ENCODE peak calls at places on chromosome 14, in seven cellular contexts. One of them, this sample, is unnamed.

GRCh38 chr14:94578712-94579111 is 2.5 kb upstream of the SERPINA5 start:
- DNase-seq in lung: no peak
- DNase-seq in AG04450: no peak
- DNase-seq in cardiac muscle cell: no peak
- DNase-seq in thoracic aorta: no peak
- DNase-seq in MM.1S: no peak
- DNase-seq in A549: no peak
- DNase-seq in this sample: peak; percentile 19

GRCh38 chr14:65470404-65470880 is 57.9 kb downstream of the FUT8 start:
- DNase-seq in cardiac muscle cell: no peak
- DNase-seq in AG04450: no peak
- DNase-seq in thoracic aorta: no peak
- DNase-seq in lung: no peak
- DNase-seq in A549: no peak
- DNase-seq in MM.1S: no peak
- DNase-seq in this sample: no peak

GRCh38 chr14:36055681-36056225 is 120.8 kb downstream of the PTCSC3 start:
- DNase-seq in lung: no peak
- DNase-seq in A549: no peak
- DNase-seq in MM.1S: no peak
- DNase-seq in AG04450: no peak
- DNase-seq in thoracic aorta: no peak
- DNase-seq in cardiac muscle cell: no peak
- DNase-seq in this sample: no peak

GRCh38 chr14:86057018-86057667 is 527.2 kb downstream of the FLRT2 start:
- DNase-seq in lung: no peak
- DNase-seq in AG04450: no peak
- DNase-seq in MM.1S: peak; percentile 7
- DNase-seq in cardiac muscle cell: peak; percentile 63
- DNase-seq in thoracic aorta: no peak
- DNase-seq in A549: peak; percentile 27
- DNase-seq in this sample: no peak

GRCh38 chr14:23660290-23661226 is 24.4 kb downstream of the DHRS2 start:
- DNase-seq in thoracic aorta: no peak
- DNase-seq in A549: no peak
- DNase-seq in cardiac muscle cell: no peak
- DNase-seq in AG04450: no peak
- DNase-seq in lung: no peak
- DNase-seq in MM.1S: no peak
- DNase-seq in this sample: no peak

GRCh38 chr14:38209572-38210159 is 2.0 kb downstream of the SSTR1 start:
- DNase-seq in thoracic aorta: no peak
- DNase-seq in MM.1S: no peak
- DNase-seq in cardiac muscle cell: no peak
- DNase-seq in A549: no peak
- DNase-seq in AG04450: no peak
- DNase-seq in lung: no peak
- DNase-seq in this sample: no peak

GRCh38 chr14:23094666-23095195 is at the start of gene ACIN1:
- DNase-seq in AG04450: peak; percentile 71
- DNase-seq in MM.1S: peak; percentile 72
- DNase-seq in cardiac muscle cell: peak; percentile 89
- DNase-seq in thoracic aorta: peak; percentile 40
- DNase-seq in lung: peak; percentile 71
- DNase-seq in A549: peak; percentile 91
- DNase-seq in this sample: no peak

GRCh38 chr14:39847191-39847590 is 415.0 kb upstream of the FBXO33 start:
- DNase-seq in cardiac muscle cell: no peak
- DNase-seq in thoracic aorta: no peak
- DNase-seq in MM.1S: no peak
- DNase-seq in AG04450: no peak
- DNase-seq in lung: no peak
- DNase-seq in A549: no peak
- DNase-seq in this sample: no peak

GRCh38 chr14:31243860-31244259 is 36.3 kb upstream of the HECTD1 start:
- DNase-seq in cardiac muscle cell: no peak
- DNase-seq in AG04450: no peak
- DNase-seq in A549: no peak
- DNase-seq in lung: peak; percentile 46
- DNase-seq in MM.1S: no peak
- DNase-seq in thoracic aorta: no peak
- DNase-seq in this sample: no peak

GRCh38 chr14:90781344-90781761 is 34.9 kb downstream of the TTC7B start:
- DNase-seq in A549: no peak
- DNase-seq in thoracic aorta: no peak
- DNase-seq in MM.1S: no peak
- DNase-seq in AG04450: peak; percentile 13
- DNase-seq in lung: no peak
- DNase-seq in cardiac muscle cell: no peak
- DNase-seq in this sample: peak; percentile 17

GRCh38 chr14:72554994-72555608 is 338.8 kb downstream of the DPF3 start:
- DNase-seq in A549: no peak
- DNase-seq in lung: no peak
- DNase-seq in thoracic aorta: no peak
- DNase-seq in cardiac muscle cell: no peak
- DNase-seq in MM.1S: no peak
- DNase-seq in AG04450: no peak
- DNase-seq in this sample: no peak

GRCh38 chr14:97446087-97446486 is 648.9 kb downstream of the VRK1 start:
- DNase-seq in AG04450: no peak
- DNase-seq in MM.1S: no peak
- DNase-seq in lung: no peak
- DNase-seq in thoracic aorta: no peak
- DNase-seq in A549: no peak
- DNase-seq in cardiac muscle cell: no peak
- DNase-seq in this sample: no peak

GRCh38 chr14:70108419-70108818 is 80.3 kb downstream of the SLC8A3 start:
- DNase-seq in MM.1S: no peak
- DNase-seq in AG04450: no peak
- DNase-seq in cardiac muscle cell: no peak
- DNase-seq in lung: no peak
- DNase-seq in thoracic aorta: no peak
- DNase-seq in A549: no peak
- DNase-seq in this sample: no peak

GRCh38 chr14:101584049-101584859 is 23.0 kb downstream of the DIO3 start:
- DNase-seq in AG04450: no peak
- DNase-seq in MM.1S: no peak
- DNase-seq in thoracic aorta: no peak
- DNase-seq in lung: no peak
- DNase-seq in cardiac muscle cell: no peak
- DNase-seq in A549: no peak
- DNase-seq in this sample: no peak
- H3K4me3 ChIP-seq in AG04450: no peak overlapping the region
- H3K4me3 ChIP-seq in MM.1S: no peak overlapping the region
- H3K4me3 ChIP-seq in thoracic aorta: no peak overlapping the region
- H3K4me3 ChIP-seq in lung: no peak overlapping the region
- H3K4me3 ChIP-seq in cardiac muscle cell: no peak overlapping the region
- H3K4me3 ChIP-seq in A549: no peak overlapping the region
- H3K4me3 ChIP-seq in this sample: peak overlapping the region; percentile 1

DNA sequence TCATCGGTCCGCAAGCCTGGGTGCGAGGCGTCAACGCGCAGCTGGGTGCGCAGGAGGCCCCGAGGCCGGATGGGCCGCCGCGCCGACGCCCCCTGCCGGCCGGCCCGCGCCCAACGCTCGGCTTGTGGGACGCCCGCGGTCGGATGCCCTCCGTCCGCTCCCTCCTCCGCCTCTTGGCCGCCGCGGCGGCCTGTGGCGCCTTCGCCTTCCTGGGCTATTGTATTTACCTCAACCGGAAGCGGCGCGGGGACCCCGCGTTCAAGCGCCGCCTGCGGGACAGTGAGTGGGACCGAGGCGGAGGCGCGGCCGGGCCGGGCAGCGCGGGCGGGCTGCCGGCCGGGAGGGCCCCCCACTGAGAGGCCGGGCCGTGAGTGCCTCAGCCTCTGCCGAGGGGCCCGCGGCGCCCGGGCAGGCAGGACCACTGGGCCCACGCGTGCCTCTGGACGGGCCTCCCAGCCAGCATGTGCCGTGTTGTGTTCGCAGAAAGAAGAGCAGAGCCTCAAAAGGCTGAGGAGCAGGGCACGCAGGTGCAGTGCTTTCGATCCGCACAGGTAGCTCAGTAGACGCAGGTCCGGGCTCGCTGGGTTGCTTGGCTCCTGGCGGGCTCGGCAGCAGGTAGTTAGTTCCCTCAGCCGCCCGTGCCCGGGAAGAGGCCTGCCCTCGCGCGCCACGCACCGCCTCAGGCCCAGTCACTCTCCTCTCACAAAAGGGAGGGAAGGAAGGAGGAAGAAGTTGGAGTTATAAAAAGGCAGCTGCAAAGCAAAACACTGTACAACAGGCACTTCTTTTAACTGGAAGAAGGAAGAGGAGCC is at the start of gene TOMM20L:
- DNase-seq in MM.1S: peak; percentile 62
- DNase-seq in thoracic aorta: peak; percentile 7
- DNase-seq in A549: peak; percentile 69
- DNase-seq in cardiac muscle cell: peak; percentile 81
- DNase-seq in lung: peak; percentile 71
- DNase-seq in AG04450: peak; percentile 4
- DNase-seq in this sample: peak; percentile 75
- H3K27ac ChIP-seq in MM.1S: peak within 1 kb of the TSS; percentile 39
- H3K27ac ChIP-seq in thoracic aorta: peak within 1 kb of the TSS; percentile 67
- H3K27ac ChIP-seq in A549: peak within 1 kb of the TSS; percentile 73
- H3K27ac ChIP-seq in cardiac muscle cell: no peak within 1 kb of the TSS
- H3K27ac ChIP-seq in lung: peak within 1 kb of the TSS; percentile 66
- H3K27ac ChIP-seq in AG04450: no peak within 1 kb of the TSS
- H3K27ac ChIP-seq in this sample: peak within 1 kb of the TSS; percentile 76

GRCh38 chr14:74258705-74259035 is 19.4 kb downstream of the VSX2 start:
- DNase-seq in A549: no peak
- DNase-seq in thoracic aorta: no peak
- DNase-seq in lung: no peak
- DNase-seq in cardiac muscle cell: no peak
- DNase-seq in AG04450: no peak
- DNase-seq in MM.1S: no peak
- DNase-seq in this sample: no peak
- H3K4me3 ChIP-seq in A549: no peak overlapping the region
- H3K4me3 ChIP-seq in thoracic aorta: no peak overlapping the region
- H3K4me3 ChIP-seq in lung: no peak overlapping the region
- H3K4me3 ChIP-seq in cardiac muscle cell: no peak overlapping the region
- H3K4me3 ChIP-seq in AG04450: no peak overlapping the region
- H3K4me3 ChIP-seq in MM.1S: no peak overlapping the region
- H3K4me3 ChIP-seq in this sample: no peak overlapping the region

DNA sequence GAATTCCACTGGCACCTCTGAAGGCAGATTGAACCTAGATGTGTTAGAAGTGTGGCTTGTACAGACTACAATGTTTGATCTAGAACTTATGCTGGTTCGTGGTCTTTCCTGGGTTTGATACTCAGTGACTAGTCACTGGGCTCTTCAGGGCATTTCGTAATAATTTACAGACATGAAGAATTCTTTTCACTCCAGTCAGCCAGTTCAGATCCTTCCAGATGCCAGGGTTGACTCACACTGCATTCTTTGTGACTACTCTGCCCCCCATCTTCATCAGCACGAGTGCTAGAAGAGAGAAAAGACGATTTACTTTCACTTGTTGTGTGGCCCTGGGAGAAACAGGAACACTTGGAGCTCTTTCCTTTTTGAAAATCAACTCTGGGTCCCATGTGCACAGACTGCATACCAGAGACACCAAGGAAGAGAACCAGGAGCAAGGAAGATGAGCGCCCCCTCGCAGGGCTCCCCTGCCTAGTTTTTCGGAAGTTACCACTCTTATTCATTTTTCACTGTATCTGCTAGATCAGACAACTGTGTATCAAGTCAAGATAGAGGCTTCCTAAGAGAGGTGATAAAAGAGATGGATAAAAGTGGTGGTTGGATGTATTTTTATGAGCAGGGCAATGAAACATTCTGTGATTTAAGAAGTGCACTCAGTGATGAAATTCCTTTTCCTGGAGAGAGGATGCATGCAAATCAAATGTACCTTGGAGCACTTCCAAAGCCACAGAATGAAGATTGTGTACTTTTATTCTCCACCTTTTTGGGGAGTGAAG is 33.5 kb upstream of the EVL start:
- DNase-seq in A549: peak; percentile 91
- DNase-seq in cardiac muscle cell: no peak
- DNase-seq in AG04450: peak; percentile 95
- DNase-seq in MM.1S: no peak
- DNase-seq in lung: peak; percentile 67
- DNase-seq in thoracic aorta: peak; percentile 37
- DNase-seq in this sample: peak; percentile 70
- H3K27ac ChIP-seq in A549: peak overlapping the region; percentile 96
- H3K27ac ChIP-seq in cardiac muscle cell: no peak overlapping the region
- H3K27ac ChIP-seq in AG04450: peak overlapping the region; percentile 99
- H3K27ac ChIP-seq in MM.1S: no peak overlapping the region
- H3K27ac ChIP-seq in lung: peak overlapping the region; percentile 69
- H3K27ac ChIP-seq in thoracic aorta: peak overlapping the region; percentile 43
- H3K27ac ChIP-seq in this sample: peak overlapping the region; percentile 65

DNA sequence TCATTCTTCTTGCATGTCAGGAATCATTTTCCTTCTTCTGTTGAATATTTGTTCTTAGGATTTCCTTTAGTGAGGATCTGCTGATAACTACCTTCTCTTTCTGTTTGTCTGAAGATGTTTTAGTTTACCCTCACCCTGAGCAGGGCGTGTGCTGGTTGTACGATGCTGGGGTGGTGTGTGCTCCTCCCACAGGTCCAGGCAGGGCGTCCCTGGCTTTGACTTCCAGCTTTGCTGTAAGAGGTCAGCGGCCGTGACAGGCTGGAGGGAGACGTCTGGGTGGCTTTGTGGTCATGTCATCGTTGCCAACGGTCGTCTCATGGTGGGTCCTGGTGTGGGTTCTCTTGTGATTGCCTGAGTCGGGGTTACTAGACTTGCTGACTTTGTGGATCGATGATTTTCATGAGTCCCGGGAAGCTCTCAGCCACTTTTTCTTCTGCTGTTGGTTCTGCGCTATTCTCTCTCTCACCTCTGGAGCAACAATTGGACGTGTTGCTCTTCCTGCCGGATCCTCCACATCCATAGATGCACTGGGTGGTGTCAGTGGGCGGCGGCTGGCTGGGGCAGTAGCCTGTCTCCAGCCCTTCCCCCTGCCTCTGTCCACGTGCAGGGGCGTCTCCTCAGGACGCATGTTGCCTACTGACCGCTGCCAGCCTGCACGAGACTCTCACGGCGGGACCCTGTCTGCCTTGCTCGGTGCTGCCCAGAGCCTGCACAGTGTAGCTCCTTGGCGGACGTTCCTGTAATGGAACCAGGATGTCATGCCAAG is 8.4 kb downstream of the PACS2 start:
- DNase-seq in lung: no peak
- DNase-seq in MM.1S: no peak
- DNase-seq in A549: no peak
- DNase-seq in thoracic aorta: no peak
- DNase-seq in AG04450: no peak
- DNase-seq in cardiac muscle cell: no peak
- DNase-seq in this sample: no peak
- H3K4me3 ChIP-seq in lung: no peak overlapping the region
- H3K4me3 ChIP-seq in MM.1S: no peak overlapping the region
- H3K4me3 ChIP-seq in A549: no peak overlapping the region
- H3K4me3 ChIP-seq in thoracic aorta: no peak overlapping the region
- H3K4me3 ChIP-seq in AG04450: no peak overlapping the region
- H3K4me3 ChIP-seq in cardiac muscle cell: no peak overlapping the region
- H3K4me3 ChIP-seq in this sample: no peak overlapping the region

GRCh38 chr14:61077437-61077836 is 96.4 kb downstream of the SLC38A6 start:
- DNase-seq in MM.1S: no peak
- DNase-seq in thoracic aorta: no peak
- DNase-seq in cardiac muscle cell: no peak
- DNase-seq in A549: no peak
- DNase-seq in lung: no peak
- DNase-seq in AG04450: no peak
- DNase-seq in this sample: no peak
- H3K27ac ChIP-seq in MM.1S: no peak overlapping the region
- H3K27ac ChIP-seq in thoracic aorta: peak overlapping the region; percentile 59
- H3K27ac ChIP-seq in cardiac muscle cell: no peak overlapping the region
- H3K27ac ChIP-seq in A549: no peak overlapping the region
- H3K27ac ChIP-seq in lung: no peak overlapping the region
- H3K27ac ChIP-seq in AG04450: no peak overlapping the region
- H3K27ac ChIP-seq in this sample: no peak overlapping the region

This sample was measured in tibial artery.